ENCODE peak calls at places on chromosome 21, in ten cellular contexts. K is cardiac muscle cell, C is spleen, U is Panc1, Q is H9, M is Peyer's patch, E is psoas muscle, J is right atrium auricular region, I is hepatocyte, Y is endodermal cell. S is an unnamed sample. For H3K4me1, the result is how much of the 10 kb centered on the place peaks cover.

GRCh38 chr21:44067011-44067839 is 40.0 kb upstream of the PWP2 start:
- DNase-seq in K (no peak), C (no peak), U (no peak), Q (no peak), M (no peak), E (no peak), J (no peak), I (peak), Y (no peak), S (no peak)

GRCh38 chr21:30206551-30207251 is 9.2 kb downstream of the CLDN8 start:
- DNase-seq in K (no peak), C (no peak), U (no peak), Q (no peak), M (no peak), E (no peak), J (no peak), I (no peak), Y (no peak), S (no peak)

GRCh38 chr21:40242586-40242985 is 375.3 kb downstream of the PCP4 start:
- DNase-seq in K (no peak), C (no peak), U (no peak), Q (no peak), M (no peak), E (no peak), J (no peak), I (no peak), Y (no peak), S (no peak)

GRCh38 chr21:36060159-36060921 is at the start of gene SETD4:
- DNase-seq in K (peak), C (peak), U (peak), Q (peak), M (peak), E (peak), J (peak), I (peak), Y (peak), S (peak)

GRCh38 chr21:43824250-43824882 is 35.0 kb downstream of the RRP1 start:
- DNase-seq in K (no peak), C (no peak), U (no peak), Q (no peak), M (no peak), E (no peak), J (no peak), I (no peak), Y (no peak), S (no peak)

GRCh38 chr21:29639366-29640232 is 300.2 kb downstream of the GRIK1 start:
- DNase-seq in K (no peak), C (no peak), U (no peak), Q (no peak), M (no peak), E (no peak), J (no peak), I (no peak), Y (no peak), S (no peak)

GRCh38 chr21:19237603-19238002 is 834.0 kb upstream of the TMPRSS15 start:
- DNase-seq in K (no peak), C (no peak), U (no peak), Q (no peak), M (no peak), E (no peak), J (no peak), I (no peak), Y (no peak), S (no peak)

GRCh38 chr21:35046880-35047229 is 2.2 kb downstream of the RUNX1 start:
- DNase-seq in K (no peak), C (peak), U (no peak), Q (no peak), M (no peak), E (peak), J (peak), I (no peak), Y (peak), S (no peak)

GRCh38 chr21:36350282-36350910 is 30.4 kb downstream of the MORC3 start:
- DNase-seq in K (no peak), C (no peak), U (no peak), Q (no peak), M (no peak), E (no peak), J (no peak), I (no peak), Y (peak), S (no peak)

GRCh38 chr21:35811115-35811806 is 249.1 kb downstream of the SETD4 start:
- DNase-seq in K (no peak), C (no peak), U (no peak), Q (peak), M (no peak), E (no peak), J (no peak), I (no peak), Y (peak), S (peak)

GRCh38 chr21:30880914-30881313 is 466 bp downstream of the KRTAP11-1 start:
- DNase-seq in K (no peak), C (peak), U (no peak), Q (no peak), M (no peak), E (no peak), J (no peak), I (no peak), Y (no peak), S (no peak)

GRCh38 chr21:44421901-44422840 is 33.1 kb upstream of the LRRC3 start:
- DNase-seq in K (no peak), C (peak), U (no peak), Q (peak), M (peak), E (peak), J (no peak), I (no peak), Y (peak), S (no peak)

GRCh38 chr21:28429161-28429560 is 563.5 kb downstream of the LTN1 start:
- DNase-seq in K (no peak), C (no peak), U (no peak), Q (no peak), M (no peak), E (no peak), J (no peak), I (no peak), Y (no peak), S (no peak)

GRCh38 chr21:28426545-28426944 is 566.1 kb downstream of the LTN1 start:
- DNase-seq in K (no peak), C (no peak), U (no peak), Q (no peak), M (no peak), E (no peak), J (no peak), I (no peak), Y (no peak), S (no peak)

GRCh38 chr21:28431022-28431421 is 561.7 kb downstream of the LTN1 start:
- DNase-seq in K (no peak), C (no peak), U (no peak), Q (no peak), M (no peak), E (no peak), J (no peak), I (no peak), Y (no peak), S (no peak)

GRCh38 chr21:28423521-28423920 is 569.2 kb downstream of the LTN1 start:
- DNase-seq in K (no peak), C (no peak), U (no peak), Q (no peak), M (no peak), E (no peak), J (no peak), I (no peak), Y (no peak), S (no peak)

GRCh38 chr21:28427356-28428022 is 565.2 kb downstream of the LTN1 start:
- DNase-seq in K (peak), C (no peak), U (no peak), Q (no peak), M (no peak), E (no peak), J (no peak), I (no peak), Y (no peak), S (no peak)
- TF ChIP-seq CTCF in K (no peak), C (no peak), U (no peak), Q (no peak), M (no peak), E (no peak), J (no peak), I (no peak), Y (no peak), S (no peak)

GRCh38 chr21:15242906-15243305 is 178.1 kb upstream of the NRIP1 start:
- DNase-seq in K (no peak), C (no peak), U (no peak), Q (no peak), M (no peak), E (no peak), J (no peak), I (no peak), Y (no peak), S (no peak)
- H3K27ac ChIP-seq in K (no peak), C (no peak), U (no peak), Q (no peak), M (no peak), E (no peak), J (no peak), I (no peak), Y (no peak), S (no peak)

GRCh38 chr21:16179732-16180131 is 449.9 kb downstream of the USP25 start:
- DNase-seq in K (no peak), C (no peak), U (no peak), Q (no peak), M (no peak), E (no peak), J (no peak), I (no peak), Y (no peak), S (no peak)
- H3K4me1 ChIP-seq in K (under half), C (under half), U (under half), Q (under half), M (under half), E (under half), J (under half), I (under half), Y (under half), S (under half)

GRCh38 chr21:41933259-41934079 is 20.3 kb downstream of the C2CD2 start:
- DNase-seq in K (no peak), C (peak), U (no peak), Q (no peak), M (no peak), E (no peak), J (no peak), I (no peak), Y (no peak), S (no peak)
- TF ChIP-seq CTCF in K (peak), C (peak), U (peak), Q (no peak), M (no peak), E (no peak), J (no peak), I (peak), Y (no peak), S (no peak)

GRCh38 chr21:46157987-46158451 is 2.6 kb upstream of the FTCD start:
- DNase-seq in K (no peak), C (no peak), U (no peak), Q (peak), M (peak), E (no peak), J (no peak), I (peak), Y (no peak), S (no peak)

GRCh38 chr21:46157396-46157986 is 2.1 kb upstream of the FTCD start:
- DNase-seq in K (no peak), C (no peak), U (no peak), Q (peak), M (peak), E (peak), J (no peak), I (peak), Y (no peak), S (no peak)

GRCh38 chr21:46156378-46156645 is 933 bp upstream of the FTCD start:
- DNase-seq in K (no peak), C (no peak), U (no peak), Q (no peak), M (no peak), E (no peak), J (no peak), I (peak), Y (no peak), S (no peak)

GRCh38 chr21:46155514-46156377 is at the start of gene FTCD:
- DNase-seq in K (no peak), C (no peak), U (no peak), Q (peak), M (peak), E (peak), J (no peak), I (peak), Y (no peak), S (no peak)

DNA sequence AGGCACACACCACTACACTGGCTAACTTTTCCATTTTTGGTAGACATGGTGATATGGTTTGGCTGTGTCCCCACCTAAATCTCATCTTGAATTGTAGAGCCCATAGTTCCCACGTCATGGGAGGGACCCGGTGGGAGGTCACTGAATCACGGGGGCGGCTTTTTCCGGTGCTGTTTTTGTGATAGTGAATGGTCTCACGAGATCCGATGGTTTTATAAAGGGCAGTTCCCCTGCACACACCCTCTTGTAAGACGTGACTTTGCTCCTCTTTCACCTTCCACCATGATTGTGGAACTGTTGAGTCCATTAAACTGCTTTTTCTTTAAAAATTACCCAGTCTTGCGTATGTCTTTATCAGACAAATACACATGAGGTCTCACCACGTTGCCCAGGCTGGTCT is 1.3 kb upstream of the FTCD start:
- DNase-seq in K (no peak), C (no peak), U (no peak), Q (peak), M (peak), E (no peak), J (no peak), I (no peak), Y (no peak), S (no peak)
- H3K27ac ChIP-seq in K (peak), C (no peak), U (no peak), Q (no peak), M (no peak), E (no peak), J (no peak), I (no peak), Y (no peak), S (no peak)

DNA sequence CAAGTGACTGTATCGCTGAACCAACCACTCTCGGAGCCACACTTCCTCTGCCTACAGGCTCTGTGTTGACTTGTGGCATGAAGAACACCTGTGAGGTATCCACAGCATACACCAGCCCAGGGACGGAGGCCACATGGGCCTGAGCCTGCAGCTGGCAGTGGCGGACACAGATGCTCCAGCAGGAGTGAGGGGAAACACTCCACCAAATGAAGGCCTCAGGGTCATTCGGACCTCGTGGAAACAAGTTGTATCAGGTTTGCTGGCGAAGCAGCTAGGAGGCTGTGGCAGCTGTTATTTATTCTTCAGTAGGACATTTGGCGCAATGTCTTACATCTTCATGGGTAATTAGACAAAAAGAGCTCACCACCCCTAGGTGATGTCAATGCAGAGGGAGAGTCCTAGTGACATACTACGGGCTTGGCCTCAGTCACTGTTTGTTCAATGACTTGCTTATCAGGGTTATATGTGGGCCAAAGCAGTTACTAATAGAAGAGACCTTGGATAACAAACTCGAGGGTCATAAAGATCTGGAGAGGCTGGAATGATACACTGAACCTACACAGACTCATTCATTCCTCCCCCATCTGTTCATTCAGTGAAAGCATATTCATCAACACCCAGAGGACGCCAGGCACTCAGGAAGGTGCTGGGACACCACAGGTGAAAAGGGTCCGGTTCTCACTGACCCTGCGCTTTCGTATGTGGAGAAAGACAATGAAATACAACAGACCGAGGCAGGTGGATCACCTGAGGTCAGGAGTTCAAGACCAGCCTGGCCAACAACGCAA is 11.6 kb upstream of the ETS2 start:
- DNase-seq in K (no peak), C (no peak), U (no peak), Q (no peak), M (peak), E (no peak), J (no peak), I (peak), Y (no peak), S (no peak)
- H3K4me1 ChIP-seq in K (under half), C (under half), U (under half), Q (under half), M (under half), E (under half), J (under half), I (under half), Y (under half), S (under half)

GRCh38 chr21:22120616-22121266 is 1122.5 kb downstream of the NCAM2 start:
- DNase-seq in K (no peak), C (no peak), U (no peak), Q (peak), M (no peak), E (no peak), J (no peak), I (peak), Y (peak), S (no peak)
- TF ChIP-seq CTCF in K (peak), C (no peak), U (peak), Q (peak), M (peak), E (no peak), J (no peak), I (peak), Y (peak), S (no peak)

GRCh38 chr21:33569986-33570385 is 18.5 kb downstream of the DONSON start:
- DNase-seq in K (no peak), C (no peak), U (no peak), Q (no peak), M (no peak), E (no peak), J (no peak), I (no peak), Y (no peak), S (no peak)
- H3K27ac ChIP-seq in K (no peak), C (no peak), U (no peak), Q (no peak), M (no peak), E (no peak), J (no peak), I (no peak), Y (no peak), S (no peak)

DNA sequence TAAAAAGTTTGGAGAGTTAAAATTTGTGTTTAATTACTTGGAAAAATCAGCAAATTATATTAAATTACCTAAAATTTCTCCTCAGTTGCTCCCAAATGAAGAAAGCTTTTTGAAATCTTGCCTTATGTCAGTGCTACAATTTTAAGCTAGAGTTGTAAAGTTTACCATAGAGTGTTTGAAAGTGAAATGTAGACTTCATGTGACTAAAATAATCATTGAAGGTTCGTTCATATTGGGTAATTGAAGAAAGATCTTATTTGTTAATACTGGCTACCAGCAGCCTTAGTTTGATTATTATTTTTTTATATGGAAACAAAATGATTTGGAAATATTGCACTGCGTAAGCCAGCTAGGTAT is 4.4 kb downstream of the DYRK1A start:
- DNase-seq in K (no peak), C (no peak), U (no peak), Q (no peak), M (no peak), E (no peak), J (no peak), I (no peak), Y (no peak), S (no peak)
- H3K4me1 ChIP-seq in K (under half), C (half or more), U (half or more), Q (under half), M (under half), E (half or more), J (half or more), I (under half), Y (under half), S (under half)

S was measured in colonic mucosa.